ENCODE peak calls at places on chromosomes 11 and 22, in six cellular contexts. M is GM12878, E is K562, P is GM12891, C is HepG2, G is H1. A is an unnamed sample.

GRCh38 chr11:72772059-72772458 is 19.9 kb upstream of the ARAP1 start:
- DNase-seq in M (no peak), P (no peak), G (no peak), C (no peak), E (no peak), A (no peak)

GRCh38 chr11:15258433-15259350 is 144.0 kb downstream of the INSC start:
- DNase-seq in G (no peak), P (no peak), C (peak), E (peak), M (no peak), A (no peak)

GRCh38 chr11:134391656-134392055 is 20.4 kb downstream of the B3GAT1 start:
- DNase-seq in M (no peak), E (no peak), C (no peak), P (no peak), G (no peak), A (no peak)

GRCh38 chr22:38176170-38176741 is 5.4 kb downstream of the PLA2G6 start:
- DNase-seq in G (no peak), M (peak), E (no peak), P (no peak), C (no peak), A (peak)

GRCh38 chr11:112555491-112556364 is 295.1 kb upstream of the PLET1 start:
- DNase-seq in C (peak), P (peak), E (peak), M (no peak), G (peak), A (peak)

GRCh38 chr11:28739489-28740280 is 631.5 kb downstream of the METTL15 start:
- DNase-seq in M (no peak), P (no peak), G (no peak), E (no peak), C (no peak), A (no peak)

GRCh38 chr22:17086750-17087149 is 1.9 kb downstream of the IL17RA start:
- DNase-seq in P (no peak), C (no peak), E (no peak), M (no peak), G (no peak), A (no peak)

GRCh38 chr11:121367434-121367833 is 74.9 kb downstream of the SC5D start:
- DNase-seq in P (peak), G (no peak), E (no peak), C (no peak), M (peak), A (peak)

GRCh38 chr22:44667829-44668189 is 34.2 kb upstream of the PRR5 start:
- DNase-seq in M (no peak), C (no peak), P (no peak), G (no peak), E (no peak), A (no peak)

GRCh38 chr11:77299528-77299993 is 1.9 kb downstream of the GDPD4 start:
- DNase-seq in C (peak), G (no peak), P (no peak), E (peak), M (no peak), A (no peak)

GRCh38 chr22:20576445-20576816 is 69.0 kb downstream of the MED15 start:
- DNase-seq in E (no peak), G (no peak), M (no peak), P (no peak), C (no peak), A (no peak)

GRCh38 chr22:50357756-50358155 is 14.6 kb downstream of the PPP6R2 start:
- DNase-seq in P (no peak), E (no peak), C (no peak), G (no peak), M (no peak), A (no peak)

GRCh38 chr11:65606876-65607613 is 7.0 kb downstream of the MAP3K11 start:
- DNase-seq in E (peak), P (peak), M (no peak), G (peak), C (no peak), A (no peak)

GRCh38 chr22:35205141-35205775 is 52.0 kb upstream of the HMGXB4 start:
- DNase-seq in C (no peak), E (no peak), M (no peak), P (no peak), G (no peak), A (no peak)

GRCh38 chr22:31343235-31344191 is 2.6 kb downstream of the PATZ1 start:
- DNase-seq in M (no peak), C (no peak), E (peak), G (peak), P (no peak), A (no peak)

GRCh38 chr22:46070722-46071450 is 79.4 kb upstream of the PPARA start:
- DNase-seq in M (no peak), E (no peak), P (no peak), C (no peak), G (peak), A (peak)

GRCh38 chr22:46072030-46072881 is 78.1 kb upstream of the PPARA start:
- DNase-seq in G (peak), P (no peak), E (no peak), C (no peak), M (no peak), A (peak)

GRCh38 chr22:46070215-46070721 is 80.1 kb upstream of the PPARA start:
- DNase-seq in P (no peak), C (peak), M (no peak), G (peak), E (no peak), A (no peak)

GRCh38 chr22:46072981-46073682 is 77.2 kb upstream of the PPARA start:
- DNase-seq in G (no peak), E (no peak), M (no peak), C (no peak), P (no peak), A (no peak)

DNA sequence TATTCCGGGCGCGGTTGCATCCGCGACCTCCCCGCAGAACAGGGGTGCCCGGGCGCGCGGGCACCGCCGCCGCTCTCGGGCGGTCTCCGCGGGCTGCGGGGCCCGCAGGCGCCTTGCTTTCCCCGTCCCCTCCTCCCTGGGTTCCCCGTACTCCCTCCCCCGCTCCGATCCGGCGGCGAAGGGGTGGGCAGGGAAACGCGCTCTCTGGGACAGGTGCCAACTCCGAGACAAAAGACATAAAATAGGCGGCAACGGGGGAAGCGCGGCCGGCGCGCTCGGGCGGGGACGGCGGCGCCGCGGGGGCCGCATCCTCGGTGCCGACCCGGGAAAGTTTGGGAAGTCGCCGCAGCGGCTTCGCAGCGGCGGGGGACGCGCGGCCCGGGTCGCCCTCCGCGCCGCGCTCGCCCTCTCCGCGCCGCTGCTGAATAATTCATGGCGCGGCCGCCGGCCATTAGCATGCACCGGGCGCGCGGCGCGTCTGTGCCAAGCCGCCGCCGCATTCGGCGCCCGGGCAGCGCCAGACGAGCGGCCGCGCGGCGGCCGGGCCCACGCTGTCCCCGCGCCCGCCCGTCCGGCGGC is 78.8 kb upstream of the PPARA start:
- DNase-seq in P (no peak), C (no peak), E (no peak), G (peak), M (no peak), A (no peak)
- TF ChIP-seq POLR2A in P (no peak), C (no peak), E (no peak), G (no peak), M (peak), A (no peak)

DNA sequence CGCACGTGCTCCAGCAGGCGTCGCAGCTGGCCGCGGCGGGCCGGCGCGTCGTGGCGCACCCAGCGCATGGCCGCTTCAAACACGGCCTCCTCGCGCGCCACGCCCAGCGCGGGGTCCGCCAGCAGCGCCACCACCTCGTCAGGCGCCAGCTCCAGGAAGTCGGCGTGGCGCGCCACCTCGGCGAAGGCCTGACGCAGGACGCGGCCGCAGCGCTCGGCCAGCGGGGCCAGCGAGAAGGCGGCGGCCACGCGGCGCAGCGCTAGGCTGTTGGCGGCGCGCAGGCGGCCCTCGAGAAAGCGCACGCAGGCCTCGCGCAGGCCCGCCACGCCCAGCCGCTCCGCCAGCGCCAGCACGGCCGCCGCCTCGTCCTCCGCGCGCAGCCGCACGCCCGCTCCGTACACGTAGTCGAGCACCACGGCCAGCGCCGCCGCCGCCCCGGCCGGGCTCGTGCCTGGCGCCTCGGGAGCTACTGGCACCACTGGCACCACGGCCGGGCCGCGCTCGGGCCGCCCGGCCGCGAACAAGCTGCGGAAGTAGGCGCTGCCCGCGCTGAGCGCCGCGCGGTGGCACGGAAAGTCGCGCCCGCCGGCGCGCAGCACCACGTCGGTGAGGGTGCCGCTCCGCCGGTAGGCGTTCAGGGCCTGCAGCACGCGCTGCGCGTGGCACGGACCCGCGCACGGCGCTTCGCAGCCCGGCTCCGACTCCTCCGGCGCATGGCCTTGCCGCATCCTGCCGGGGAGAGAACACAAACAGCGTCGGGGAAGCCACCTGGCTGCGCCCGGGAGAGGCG is 2.9 kb downstream of the KLHL35 start:
- DNase-seq in G (peak), P (peak), C (no peak), E (no peak), M (no peak), A (peak)
- TF ChIP-seq POLR2AphosphoS5 in G (no peak), P (no peak), C (no peak), E (no peak), M (no peak), A (no peak)

DNA sequence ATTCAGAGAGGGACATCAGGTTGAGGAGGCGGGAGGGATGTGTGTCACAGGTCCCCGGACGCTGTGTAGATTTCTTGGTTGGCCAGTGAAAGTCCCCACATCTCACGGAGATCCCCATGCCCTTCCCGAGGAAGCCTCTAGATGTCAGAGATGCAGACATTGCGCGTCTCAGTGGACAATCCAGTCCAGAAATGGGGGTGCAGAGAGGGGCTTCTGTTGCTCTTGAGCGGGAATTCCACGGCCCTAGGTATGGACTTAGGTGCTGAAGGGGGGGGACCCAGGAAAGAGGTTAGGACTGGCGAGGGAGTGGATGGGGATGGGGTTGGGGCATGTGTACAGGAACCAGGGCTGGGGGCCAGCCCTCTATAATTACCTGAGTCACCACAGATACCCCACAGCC is 7.0 kb downstream of the THY1 start:
- DNase-seq in E (no peak), G (no peak), P (no peak), C (no peak), M (no peak), A (no peak)
- TF ChIP-seq TAF1 in E (no peak), G (no peak), P (no peak), C (no peak), M (no peak), A (no peak)

GRCh38 chr11:19116971-19117759 is at the start of gene ZDHHC13:
- DNase-seq in P (peak), M (peak), G (peak), C (peak), E (peak), A (peak)
- TF ChIP-seq POLR2A in P (peak), M (peak), G (peak), C (peak), E (peak), A (peak)

GRCh38 chr11:123303924-123304323 is 108.9 kb upstream of the CLMP start:
- DNase-seq in G (no peak), E (no peak), C (no peak), P (no peak), M (peak), A (no peak)

GRCh38 chr11:123306531-123306930 is 111.5 kb upstream of the CLMP start:
- DNase-seq in C (no peak), P (no peak), G (no peak), E (no peak), M (no peak), A (no peak)

GRCh38 chr11:123305601-123306000 is 110.6 kb upstream of the CLMP start:
- DNase-seq in G (no peak), C (no peak), M (no peak), P (no peak), E (no peak), A (no peak)

GRCh38 chr11:123302751-123303195 is 107.7 kb upstream of the CLMP start:
- DNase-seq in E (no peak), M (peak), C (no peak), P (peak), G (no peak), A (no peak)

GRCh38 chr11:123304828-123305530 is 109.9 kb upstream of the CLMP start:
- DNase-seq in C (no peak), G (no peak), P (no peak), E (no peak), M (no peak), A (no peak)
- TF ChIP-seq POLR2AphosphoS5 in C (no peak), G (no peak), P (no peak), E (no peak), M (no peak), A (no peak)

DNA sequence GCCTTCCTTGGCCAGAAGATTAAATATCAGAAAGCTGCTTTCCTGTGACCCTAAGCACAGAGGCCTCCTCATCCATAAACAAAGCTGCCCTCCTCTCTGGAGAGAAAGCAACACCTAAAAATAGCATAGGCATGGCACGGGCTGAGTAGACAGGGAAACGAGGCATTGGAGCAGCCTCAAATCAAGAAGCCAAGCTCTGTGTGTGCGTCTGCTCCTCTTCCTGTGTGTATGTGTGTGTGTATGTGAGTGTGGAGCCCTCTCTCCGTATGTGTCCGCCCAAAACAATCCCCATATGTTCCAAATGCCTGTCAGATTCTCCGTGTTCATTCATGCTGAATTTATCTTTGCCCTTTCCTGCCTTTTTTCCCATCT is 24.0 kb downstream of the KCNJ5 start:
- DNase-seq in E (no peak), P (no peak), G (no peak), M (no peak), C (no peak), A (no peak)
- TF ChIP-seq TAF1 in E (no peak), P (no peak), G (no peak), M (no peak), C (no peak), A (no peak)